ENCODE peak calls at places on chromosomes 5 and 9, in eight cellular contexts. One of them, this sample, is unnamed.

GRCh38 chr9:77707696-77708095 is 59.6 kb upstream of the GNA14 start:
- DNase-seq in stimulated activated CD8-positive, alpha-beta memory T cell treated with anti-CD3 and anti-CD28 coated beads, Interleukin-15, amount 100 ng/mL, for 4 hours: no peak
- DNase-seq in PC-3: peak
- DNase-seq in mucosa of descending colon: no peak
- DNase-seq in ELR: peak
- DNase-seq in renal cortical epithelial cell: peak
- DNase-seq in CD8-positive, alpha-beta memory T cell: no peak
- DNase-seq in C1 segment of cervical spinal cord: no peak
- DNase-seq in this sample: no peak

GRCh38 chr5:172486451-172486850 is 32.1 kb upstream of the SH3PXD2B start:
- DNase-seq in stimulated activated CD8-positive, alpha-beta memory T cell treated with anti-CD3 and anti-CD28 coated beads, Interleukin-15, amount 100 ng/mL, for 4 hours: no peak
- DNase-seq in PC-3: no peak
- DNase-seq in mucosa of descending colon: no peak
- DNase-seq in ELR: no peak
- DNase-seq in renal cortical epithelial cell: no peak
- DNase-seq in CD8-positive, alpha-beta memory T cell: no peak
- DNase-seq in C1 segment of cervical spinal cord: peak
- DNase-seq in this sample: no peak

GRCh38 chr9:7315746-7316457 is 483.7 kb downstream of the DMAC1 start:
- DNase-seq in stimulated activated CD8-positive, alpha-beta memory T cell treated with anti-CD3 and anti-CD28 coated beads, Interleukin-15, amount 100 ng/mL, for 4 hours: no peak
- DNase-seq in PC-3: no peak
- DNase-seq in mucosa of descending colon: no peak
- DNase-seq in ELR: no peak
- DNase-seq in renal cortical epithelial cell: no peak
- DNase-seq in CD8-positive, alpha-beta memory T cell: no peak
- DNase-seq in C1 segment of cervical spinal cord: no peak
- DNase-seq in this sample: no peak

GRCh38 chr9:37972346-37972745 is 68.4 kb upstream of the SLC25A51 start:
- DNase-seq in stimulated activated CD8-positive, alpha-beta memory T cell treated with anti-CD3 and anti-CD28 coated beads, Interleukin-15, amount 100 ng/mL, for 4 hours: no peak
- DNase-seq in PC-3: no peak
- DNase-seq in mucosa of descending colon: no peak
- DNase-seq in ELR: peak
- DNase-seq in renal cortical epithelial cell: no peak
- DNase-seq in CD8-positive, alpha-beta memory T cell: no peak
- DNase-seq in C1 segment of cervical spinal cord: no peak
- DNase-seq in this sample: no peak

GRCh38 chr5:17340363-17340762 is 122.9 kb downstream of the BASP1 start:
- DNase-seq in stimulated activated CD8-positive, alpha-beta memory T cell treated with anti-CD3 and anti-CD28 coated beads, Interleukin-15, amount 100 ng/mL, for 4 hours: no peak
- DNase-seq in PC-3: no peak
- DNase-seq in mucosa of descending colon: no peak
- DNase-seq in ELR: peak
- DNase-seq in renal cortical epithelial cell: no peak
- DNase-seq in CD8-positive, alpha-beta memory T cell: no peak
- DNase-seq in C1 segment of cervical spinal cord: no peak
- DNase-seq in this sample: no peak

GRCh38 chr5:79853676-79854418 is 137.2 kb downstream of the MTX3 start:
- DNase-seq in stimulated activated CD8-positive, alpha-beta memory T cell treated with anti-CD3 and anti-CD28 coated beads, Interleukin-15, amount 100 ng/mL, for 4 hours: no peak
- DNase-seq in PC-3: peak
- DNase-seq in mucosa of descending colon: no peak
- DNase-seq in ELR: peak
- DNase-seq in renal cortical epithelial cell: peak
- DNase-seq in CD8-positive, alpha-beta memory T cell: no peak
- DNase-seq in C1 segment of cervical spinal cord: no peak
- DNase-seq in this sample: no peak

GRCh38 chr9:117496307-117496706 is 81.5 kb upstream of the ASTN2 start:
- DNase-seq in stimulated activated CD8-positive, alpha-beta memory T cell treated with anti-CD3 and anti-CD28 coated beads, Interleukin-15, amount 100 ng/mL, for 4 hours: no peak
- DNase-seq in PC-3: no peak
- DNase-seq in mucosa of descending colon: no peak
- DNase-seq in ELR: no peak
- DNase-seq in renal cortical epithelial cell: no peak
- DNase-seq in CD8-positive, alpha-beta memory T cell: no peak
- DNase-seq in C1 segment of cervical spinal cord: no peak
- DNase-seq in this sample: no peak

GRCh38 chr9:114386361-114386885 is 1.4 kb downstream of the AKNA start:
- DNase-seq in stimulated activated CD8-positive, alpha-beta memory T cell treated with anti-CD3 and anti-CD28 coated beads, Interleukin-15, amount 100 ng/mL, for 4 hours: no peak
- DNase-seq in PC-3: no peak
- DNase-seq in mucosa of descending colon: no peak
- DNase-seq in ELR: no peak
- DNase-seq in renal cortical epithelial cell: no peak
- DNase-seq in CD8-positive, alpha-beta memory T cell: no peak
- DNase-seq in C1 segment of cervical spinal cord: no peak
- DNase-seq in this sample: no peak

GRCh38 chr9:136882109-136882946 is 4.0 kb upstream of the TRAF2 start:
- DNase-seq in stimulated activated CD8-positive, alpha-beta memory T cell treated with anti-CD3 and anti-CD28 coated beads, Interleukin-15, amount 100 ng/mL, for 4 hours: peak
- DNase-seq in PC-3: peak
- DNase-seq in mucosa of descending colon: peak
- DNase-seq in ELR: peak
- DNase-seq in renal cortical epithelial cell: peak
- DNase-seq in CD8-positive, alpha-beta memory T cell: peak
- DNase-seq in C1 segment of cervical spinal cord: no peak
- DNase-seq in this sample: peak

This sample was measured in activated CD4-positive, alpha-beta memory T cell treated with anti-CD3 and anti-CD28 coated beads, Interleukin-2, amount 10 ng/mL, durations not matched to agents 7 days and 5 days.